ENCODE peak calls at places on chromosomes 6 and 20, in six cellular contexts. D is tibial artery, Z is neuronal stem cell, M is ovary, Q is neural progenitor cell, J is thyroid gland. C is an unnamed sample. For H3K4me1, the result is how much of the 10 kb centered on the place peaks cover.

GRCh38 chr6:83901624-83902023 is 42.1 kb downstream of the CYB5R4 start:
- DNase-seq in D (no peak), Z (no peak), M (no peak), Q (no peak), J (no peak), C (no peak)

GRCh38 chr6:41595166-41595565 is 43.1 kb upstream of the MDFI start:
- DNase-seq in D (no peak), Z (no peak), M (no peak), Q (no peak), J (no peak), C (no peak)

GRCh38 chr6:83511901-83512681 is at the start of gene PRSS35:
- DNase-seq in D (peak), Z (peak), M (peak), Q (peak), J (peak), C (peak)

GRCh38 chr6:165970001-165970400 is 197.7 kb downstream of the TBXT start:
- DNase-seq in D (no peak), Z (no peak), M (no peak), Q (no peak), J (no peak), C (no peak)

GRCh38 chr20:47502271-47502730 is 614 bp downstream of the NCOA3 start:
- DNase-seq in D (peak), Z (peak), M (no peak), Q (peak), J (peak), C (no peak)

GRCh38 chr6:8939615-8940014 is 504.3 kb upstream of the SLC35B3 start:
- DNase-seq in D (no peak), Z (no peak), M (no peak), Q (no peak), J (no peak), C (no peak)

GRCh38 chr6:90715093-90715655 is 128.3 kb upstream of the MAP3K7 start:
- DNase-seq in D (no peak), Z (no peak), M (peak), Q (no peak), J (no peak), C (no peak)

GRCh38 chr6:149855040-149855654 is 9.0 kb downstream of the LRP11 start:
- DNase-seq in D (no peak), Z (no peak), M (no peak), Q (no peak), J (no peak), C (no peak)

GRCh38 chr20:16864958-16865357 is 116.8 kb downstream of the OTOR start:
- DNase-seq in D (no peak), Z (no peak), M (no peak), Q (no peak), J (no peak), C (no peak)

GRCh38 chr6:41578714-41579610 is 32.8 kb downstream of the FOXP4 start:
- DNase-seq in D (no peak), Z (peak), M (no peak), Q (peak), J (no peak), C (peak)

GRCh38 chr6:14826456-14826855 is 419.4 kb upstream of the JARID2 start:
- DNase-seq in D (no peak), Z (no peak), M (no peak), Q (no peak), J (no peak), C (no peak)

GRCh38 chr6:100446922-100447899 is 17.5 kb downstream of the SIM1 start:
- DNase-seq in D (no peak), Z (peak), M (no peak), Q (peak), J (no peak), C (no peak)

GRCh38 chr6:167744681-167745659 is 81.7 kb upstream of the AFDN start:
- DNase-seq in D (no peak), Z (no peak), M (no peak), Q (no peak), J (no peak), C (no peak)

GRCh38 chr6:134678436-134678889 is 271.4 kb downstream of the ALDH8A1 start:
- DNase-seq in D (no peak), Z (no peak), M (peak), Q (no peak), J (peak), C (no peak)

GRCh38 chr20:32902456-32903420 is 44.0 kb downstream of the EFCAB8 start:
- DNase-seq in D (no peak), Z (peak), M (peak), Q (peak), J (peak), C (peak)

GRCh38 chr6:1535295-1535694 is 74.4 kb upstream of the FOXC1 start:
- DNase-seq in D (no peak), Z (no peak), M (no peak), Q (no peak), J (no peak), C (no peak)

GRCh38 chr20:8402798-8403197 is 270.7 kb downstream of the PLCB1 start:
- DNase-seq in D (no peak), Z (no peak), M (no peak), Q (no peak), J (no peak), C (no peak)
- H3K4me1 ChIP-seq in D (under half), Z (under half), M (under half), Q (under half), J (under half), C (under half)

GRCh38 chr6:10609038-10609437 is 85.4 kb downstream of the C6orf52 start:
- DNase-seq in D (no peak), Z (no peak), M (no peak), Q (no peak), J (no peak), C (no peak)

GRCh38 chr6:10610289-10610688 is 84.1 kb downstream of the C6orf52 start:
- DNase-seq in D (no peak), Z (no peak), M (no peak), Q (no peak), J (no peak), C (no peak)

GRCh38 chr6:10613077-10613476 is 81.3 kb downstream of the C6orf52 start:
- DNase-seq in D (no peak), Z (no peak), M (no peak), Q (no peak), J (no peak), C (peak)

GRCh38 chr6:10613693-10614092 is 80.7 kb downstream of the C6orf52 start:
- DNase-seq in D (no peak), Z (no peak), M (no peak), Q (peak), J (no peak), C (peak)

GRCh38 chr6:10612161-10612560 is 82.3 kb downstream of the C6orf52 start:
- DNase-seq in D (no peak), Z (no peak), M (no peak), Q (no peak), J (no peak), C (no peak)
- H3K4me1 ChIP-seq in D (under half), Z (under half), M (under half), Q (under half), J (under half), C (under half)

DNA sequence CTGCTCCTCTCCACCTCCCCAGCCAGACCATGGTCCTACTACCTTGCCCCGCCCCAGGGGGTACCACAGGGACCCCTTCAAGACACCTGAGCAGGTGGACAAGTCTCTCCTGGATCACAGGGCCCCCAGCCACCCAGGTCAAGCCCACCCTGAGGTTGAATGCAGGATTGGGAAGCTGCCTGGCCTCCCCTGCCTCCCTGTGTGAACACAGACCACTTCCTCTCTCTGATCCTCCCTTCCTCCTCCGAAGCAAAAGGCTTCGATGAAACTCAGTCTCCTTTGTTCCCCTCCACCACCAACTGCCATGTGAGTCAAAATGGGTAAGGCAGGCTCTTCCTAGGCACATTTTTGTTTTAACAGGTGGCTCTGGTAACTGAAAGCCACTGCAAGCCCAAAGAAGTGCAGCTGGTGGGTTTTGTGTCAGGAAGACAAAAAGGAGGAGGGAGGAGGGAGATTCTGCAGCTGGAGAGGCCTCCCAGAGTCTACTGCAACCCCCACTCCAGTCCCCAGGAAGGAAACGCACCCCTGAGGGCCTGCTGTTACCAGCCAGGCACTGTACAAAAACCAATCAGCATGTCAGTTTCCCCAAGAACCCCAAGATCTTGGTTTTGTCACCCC is 5.4 kb downstream of the ADA start:
- DNase-seq in D (no peak), Z (peak), M (no peak), Q (peak), J (no peak), C (no peak)
- H3K4me1 ChIP-seq in D (under half), Z (half or more), M (under half), Q (half or more), J (under half), C (under half)

GRCh38 chr6:10400330-10400729 is 14.5 kb downstream of the TFAP2A start:
- DNase-seq in D (no peak), Z (no peak), M (no peak), Q (no peak), J (no peak), C (no peak)
- H3K4me1 ChIP-seq in D (under half), Z (under half), M (under half), Q (under half), J (under half), C (under half)

DNA sequence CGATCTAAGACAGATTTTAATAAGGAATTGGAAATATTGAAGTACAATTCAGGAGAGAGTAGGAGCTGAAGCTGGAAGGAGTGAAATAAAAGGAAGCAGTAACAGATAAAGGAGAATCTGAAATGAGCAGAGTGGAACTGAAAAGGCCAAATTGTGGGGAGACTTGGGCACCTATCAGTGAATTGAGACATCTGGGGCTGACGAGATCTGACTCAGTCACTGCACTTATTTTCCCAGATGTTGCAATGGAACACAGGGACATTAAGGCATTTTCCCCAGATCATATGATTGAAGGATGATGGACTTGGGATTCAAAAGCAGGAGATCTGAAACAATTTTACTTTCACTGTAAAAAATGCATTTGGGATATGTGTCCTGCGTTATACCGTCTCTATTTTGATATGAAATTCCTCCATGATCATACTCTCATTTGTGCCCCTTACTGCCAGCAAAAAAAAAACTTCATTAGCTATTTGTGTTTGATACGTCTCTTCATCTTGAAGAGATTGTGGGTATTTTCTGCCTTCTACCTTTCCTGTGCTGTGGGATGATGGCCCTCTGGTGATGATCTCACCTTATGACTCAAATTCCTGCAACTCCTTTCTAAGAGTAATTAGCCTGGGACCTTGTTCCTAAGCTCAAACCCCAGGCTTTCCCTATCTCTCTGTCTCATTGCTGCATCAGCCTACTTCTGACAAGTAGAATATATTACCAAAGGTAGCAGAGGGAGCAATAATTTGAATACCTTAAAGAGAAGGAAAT is 278.5 kb upstream of the MAN1A1 start:
- DNase-seq in D (no peak), Z (no peak), M (no peak), Q (no peak), J (no peak), C (no peak)
- H3K4me1 ChIP-seq in D (under half), Z (under half), M (under half), Q (under half), J (under half), C (under half)

GRCh38 chr6:39885691-39886090 is 48.6 kb downstream of the MOCS1 start:
- DNase-seq in D (no peak), Z (no peak), M (no peak), Q (no peak), J (peak), C (no peak)
- H3K4me1 ChIP-seq in D (half or more), Z (under half), M (under half), Q (under half), J (under half), C (under half)

GRCh38 chr6:125865015-125865414 is 74.3 kb downstream of the NCOA7 start:
- DNase-seq in D (no peak), Z (no peak), M (no peak), Q (no peak), J (no peak), C (no peak)
- H3K4me1 ChIP-seq in D (under half), Z (under half), M (under half), Q (under half), J (under half), C (under half)

C was measured in HAP-1.